ENCODE peak calls at places on chromosomes 6 and 20, in four cellular contexts. K, E, P and C are unnamed samples.

GRCh38 chr6:1612902-1613301 is 3.2 kb downstream of the FOXC1 start:
- DNase-seq in K (peak), P (no peak), E (peak), C (peak)

GRCh38 chr20:34362502-34363061 is 491 bp upstream of the ITCH start:
- DNase-seq in P (peak), E (no peak), K (no peak), C (no peak)

GRCh38 chr6:7373739-7374138 is 15.8 kb downstream of the CAGE1 start:
- DNase-seq in E (no peak), P (no peak), K (no peak), C (no peak)

GRCh38 chr6:22236626-22237414 is 60.0 kb downstream of the PRL start:
- DNase-seq in E (peak), P (no peak), K (peak), C (no peak)

GRCh38 chr20:17619351-17620093 is 49.6 kb downstream of the DSTN start:
- DNase-seq in K (no peak), P (no peak), E (no peak), C (peak)

GRCh38 chr6:2934057-2934456 is 30.9 kb upstream of the SERPINB9 start:
- DNase-seq in K (no peak), E (no peak), P (no peak), C (no peak)

GRCh38 chr20:63345328-63346100 is 15.6 kb downstream of the CHRNA4 start:
- DNase-seq in E (no peak), P (no peak), K (no peak), C (no peak)

GRCh38 chr6:142301421-142302391 is at the start of gene ADGRG6:
- DNase-seq in E (peak), K (peak), P (peak), C (peak)

GRCh38 chr6:36793296-36793912 is 45.8 kb downstream of the CPNE5 start:
- DNase-seq in P (no peak), K (no peak), E (no peak), C (no peak)

GRCh38 chr6:150143521-150144293 is 863 bp downstream of the PPP1R14C start:
- DNase-seq in P (peak), K (no peak), E (no peak), C (peak)

GRCh38 chr6:153096031-153096430 is 35.1 kb downstream of the RGS17 start:
- DNase-seq in P (no peak), E (no peak), K (no peak), C (no peak)

GRCh38 chr20:62595491-62595890 is 46.8 kb upstream of the SLCO4A1 start:
- DNase-seq in E (peak), P (no peak), K (peak), C (no peak)

GRCh38 chr6:37459981-37460800 is 27.2 kb downstream of the CMTR1 start:
- DNase-seq in K (no peak), E (no peak), P (peak), C (peak)

GRCh38 chr20:35307666-35308653 is 15.7 kb upstream of the FAM83C start:
- DNase-seq in E (peak), K (peak), P (no peak), C (no peak)

GRCh38 chr20:47603260-47603659 is 101.6 kb downstream of the NCOA3 start:
- DNase-seq in K (no peak), P (no peak), E (no peak), C (no peak)
- H3K9ac ChIP-seq in K (no peak), P (peak), E (no peak), C (no peak)

DNA sequence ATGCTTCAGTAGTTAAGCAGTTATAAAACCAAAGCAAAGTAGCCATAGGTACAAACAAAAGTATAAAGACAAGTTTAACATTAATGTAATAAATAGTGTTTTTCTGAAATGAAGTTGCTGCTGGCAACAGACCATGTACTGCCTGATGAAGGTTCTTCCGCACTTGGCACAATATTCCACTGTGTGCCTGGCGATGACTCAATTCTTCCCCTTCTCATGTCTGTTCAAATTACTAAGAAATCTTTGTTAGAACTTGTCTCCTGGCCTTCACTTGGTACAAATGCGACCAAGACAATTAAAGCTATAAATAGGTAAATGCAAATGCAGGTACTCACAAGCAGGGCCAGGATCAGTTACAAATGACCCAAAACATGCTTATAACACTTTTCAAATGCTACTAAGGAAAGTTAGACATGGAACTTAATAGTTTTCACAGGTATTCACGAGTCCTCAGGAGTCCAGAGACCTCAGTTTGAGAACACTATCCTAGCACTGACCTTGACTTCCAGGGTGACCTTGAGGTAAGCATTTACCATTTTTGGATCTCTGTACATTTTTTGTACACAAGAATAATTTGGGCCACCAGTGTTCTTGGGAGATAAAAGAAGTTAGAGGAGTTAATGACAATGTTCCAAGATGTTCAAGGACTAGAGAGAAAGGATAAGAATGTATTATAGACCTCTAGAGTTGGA is 8.1 kb upstream of the DDR1 start:
- DNase-seq in K (peak), E (peak), P (no peak), C (no peak)
- H3K9ac ChIP-seq in K (no peak), E (peak), P (no peak), C (no peak)

GRCh38 chr6:39834278-39834677 is 42.1 kb downstream of the DAAM2 start:
- DNase-seq in K (no peak), E (no peak), P (no peak), C (no peak)
- H3K9ac ChIP-seq in K (no peak), E (no peak), P (no peak), C (no peak)

GRCh38 chr20:53792946-53793536 is 199.4 kb upstream of the ZNF217 start:
- DNase-seq in P (no peak), K (no peak), E (no peak), C (no peak)

GRCh38 chr20:53793783-53794383 is 200.2 kb upstream of the ZNF217 start:
- DNase-seq in P (no peak), K (no peak), E (no peak), C (no peak)

GRCh38 chr20:53788253-53789022 is 194.8 kb upstream of the ZNF217 start:
- DNase-seq in K (no peak), P (no peak), E (no peak), C (no peak)

GRCh38 chr20:53786445-53787267 is 193.0 kb upstream of the ZNF217 start:
- DNase-seq in E (peak), K (no peak), P (no peak), C (no peak)

GRCh38 chr20:53789913-53790675 is 196.5 kb upstream of the ZNF217 start:
- DNase-seq in E (no peak), P (no peak), K (no peak), C (no peak)
- H3K9ac ChIP-seq in E (peak), P (no peak), K (no peak), C (no peak)

GRCh38 chr6:11207199-11207968 is 25.1 kb downstream of the NEDD9 start:
- DNase-seq in K (peak), P (no peak), E (peak), C (peak)

GRCh38 chr6:11206576-11206975 is 25.9 kb downstream of the NEDD9 start:
- DNase-seq in K (no peak), P (no peak), E (peak), C (no peak)

GRCh38 chr6:11203306-11204009 is 29.0 kb downstream of the NEDD9 start:
- DNase-seq in K (no peak), P (no peak), E (no peak), C (peak)

GRCh38 chr6:11204987-11205386 is 27.5 kb downstream of the NEDD9 start:
- DNase-seq in P (no peak), K (no peak), E (no peak), C (no peak)

DNA sequence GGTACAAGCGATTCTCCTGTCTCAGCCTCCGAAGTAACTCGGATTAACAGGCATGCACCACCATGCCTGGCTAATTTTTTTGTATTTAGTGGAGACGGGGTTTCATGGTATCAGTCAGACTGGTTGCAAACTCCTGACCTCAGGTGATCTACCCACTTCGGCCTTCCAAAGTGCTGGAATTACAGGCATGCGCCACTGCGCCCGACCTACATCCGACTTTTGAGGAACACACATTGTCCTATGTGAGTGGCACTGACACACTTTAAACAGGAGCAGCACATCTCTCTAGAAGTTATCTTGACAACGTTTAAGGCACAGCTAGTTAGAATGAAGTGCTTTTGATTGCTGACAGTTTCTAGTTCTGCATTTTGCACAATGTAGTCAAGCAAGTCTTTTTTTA is 26.7 kb downstream of the NEDD9 start:
- DNase-seq in E (no peak), P (no peak), K (no peak), C (peak)
- H3K9ac ChIP-seq in E (peak), P (no peak), K (no peak), C (no peak)

DNA sequence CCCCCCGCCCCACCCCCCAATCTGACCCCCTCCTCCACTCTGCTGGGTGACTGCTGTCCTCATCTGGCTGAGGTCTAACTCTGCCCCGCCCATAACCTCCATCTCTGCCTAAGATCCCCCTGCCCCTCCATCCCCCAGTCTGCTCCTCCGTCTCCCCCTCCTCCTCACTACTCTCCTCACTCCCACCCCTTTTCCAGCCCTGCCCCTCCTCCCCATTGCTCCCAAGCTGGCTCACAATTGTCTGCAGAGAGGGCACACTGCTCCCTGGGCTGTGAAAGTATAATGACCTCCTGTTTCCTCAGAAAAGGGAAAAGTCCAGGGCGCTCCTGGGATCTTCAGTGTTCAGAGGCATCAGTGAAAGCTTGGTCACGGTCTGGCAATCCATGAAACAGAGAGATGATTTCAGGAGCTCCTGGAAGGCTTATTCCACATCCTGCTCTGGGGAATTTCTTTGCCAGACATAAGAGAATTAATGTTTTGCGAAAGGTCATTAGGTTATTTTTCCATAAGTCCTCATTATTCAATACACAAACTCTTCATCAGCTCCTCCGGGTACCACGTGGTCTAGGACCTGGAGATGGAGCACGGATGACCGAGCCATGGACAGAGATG is 21.5 kb downstream of the CST5 start:
- DNase-seq in K (no peak), P (peak), E (no peak), C (peak)
- H3K9ac ChIP-seq in K (no peak), P (no peak), E (no peak), C (no peak)

GRCh38 chr6:144151010-144151727 is 852 bp downstream of the STX11 start:
- DNase-seq in E (peak), K (no peak), P (no peak), C (peak)
- H3K9ac ChIP-seq in E (peak), K (no peak), P (no peak), C (peak)

GRCh38 chr6:169167581-169168301 is 85.9 kb downstream of the THBS2 start:
- DNase-seq in P (no peak), E (no peak), K (peak), C (no peak)
- H3K9ac ChIP-seq in P (no peak), E (no peak), K (peak), C (no peak)

GRCh38 chr20:3729378-3729777 is 3.1 kb upstream of the HSPA12B start:
- DNase-seq in E (no peak), P (no peak), K (no peak), C (peak)

GRCh38 chr20:3728876-3729275 is 3.6 kb upstream of the HSPA12B start:
- DNase-seq in E (peak), P (no peak), K (no peak), C (no peak)

GRCh38 chr20:3729811-3730550 is 2.5 kb upstream of the HSPA12B start:
- DNase-seq in K (no peak), E (no peak), P (no peak), C (peak)

GRCh38 chr20:3728354-3728753 is 4.1 kb upstream of the HSPA12B start:
- DNase-seq in K (no peak), P (no peak), E (no peak), C (peak)

DNA sequence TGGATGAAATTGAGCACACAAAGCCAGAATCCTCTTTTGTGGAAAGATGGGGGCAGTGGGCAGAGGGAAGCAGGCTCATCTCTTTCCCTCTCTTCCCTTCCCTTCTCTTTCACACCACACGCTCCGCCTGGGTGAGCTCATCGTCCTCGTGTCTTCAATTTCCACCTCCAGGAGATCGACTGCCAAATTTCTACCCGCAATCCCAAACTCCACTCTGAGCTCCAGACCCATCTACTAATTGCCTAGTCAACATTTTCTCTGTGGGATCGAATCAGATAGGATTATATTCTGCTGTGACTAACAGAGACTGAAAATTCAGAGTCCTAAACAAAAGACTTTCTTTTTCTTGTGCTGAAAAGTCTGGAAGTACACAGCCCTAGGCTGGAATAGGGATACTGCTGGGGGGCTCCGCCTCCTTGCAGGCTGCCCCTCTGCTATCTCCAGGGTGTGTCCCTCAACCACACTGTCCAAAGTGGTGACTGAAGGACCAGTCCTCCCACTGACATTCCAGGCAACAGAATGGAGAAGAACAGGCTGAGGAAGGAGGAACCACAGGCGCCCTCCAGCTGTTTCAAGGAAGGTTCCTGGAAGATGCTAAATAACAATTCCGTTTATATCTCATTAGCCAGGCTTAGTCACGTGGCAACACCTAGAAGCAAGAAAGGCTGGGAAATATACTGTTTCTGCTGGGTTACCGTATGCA is 5.0 kb upstream of the HSPA12B start:
- DNase-seq in P (no peak), E (peak), K (peak), C (peak)
- H3K9ac ChIP-seq in P (no peak), E (no peak), K (no peak), C (no peak)